ENCODE peak calls at places on chromosomes 13 and 19, in four cellular contexts. One of them, this sample, is unnamed.

GRCh38 chr13:51644649-51645048 is 60.4 kb downstream of the WDFY2 start:
- DNase-seq in uterus: no peak
- DNase-seq in gastrocnemius medialis: no peak
- DNase-seq in transverse colon: no peak
- DNase-seq in this sample: no peak

GRCh38 chr19:18433039-18433691 is 4.8 kb downstream of the ISYNA1 start:
- DNase-seq in uterus: peak; percentile 64
- DNase-seq in gastrocnemius medialis: no peak
- DNase-seq in transverse colon: no peak
- DNase-seq in this sample: no peak

GRCh38 chr13:40706439-40706838 is 40.0 kb upstream of the FOXO1 start:
- DNase-seq in uterus: no peak
- DNase-seq in gastrocnemius medialis: no peak
- DNase-seq in transverse colon: no peak
- DNase-seq in this sample: no peak

GRCh38 chr13:113537909-113538688 is 46.5 kb upstream of the TFDP1 start:
- DNase-seq in transverse colon: no peak
- DNase-seq in gastrocnemius medialis: no peak
- DNase-seq in uterus: no peak
- DNase-seq in this sample: no peak

GRCh38 chr19:28746486-28746885 is 466.5 kb downstream of the UQCRFS1 start:
- DNase-seq in gastrocnemius medialis: no peak
- DNase-seq in transverse colon: no peak
- DNase-seq in uterus: no peak
- DNase-seq in this sample: no peak

GRCh38 chr13:103140001-103140671 is 73.9 kb upstream of the SLC10A2 start:
- DNase-seq in transverse colon: no peak
- DNase-seq in gastrocnemius medialis: no peak
- DNase-seq in uterus: no peak
- DNase-seq in this sample: peak; percentile 10

GRCh38 chr13:102517959-102518358 is 78.8 kb upstream of the TPP2 start:
- DNase-seq in transverse colon: no peak
- DNase-seq in gastrocnemius medialis: no peak
- DNase-seq in uterus: no peak
- DNase-seq in this sample: no peak

GRCh38 chr13:50589139-50589538 is 254.4 kb downstream of the DLEU7 start:
- DNase-seq in transverse colon: no peak
- DNase-seq in gastrocnemius medialis: no peak
- DNase-seq in uterus: no peak
- DNase-seq in this sample: no peak

GRCh38 chr19:41870401-41870873 is 6.6 kb upstream of the CD79A start:
- DNase-seq in gastrocnemius medialis: no peak
- DNase-seq in uterus: no peak
- DNase-seq in transverse colon: no peak
- DNase-seq in this sample: peak; percentile 65

GRCh38 chr13:45602183-45602582 is 13.4 kb downstream of the ERICH6B start:
- DNase-seq in gastrocnemius medialis: no peak
- DNase-seq in transverse colon: no peak
- DNase-seq in uterus: no peak
- DNase-seq in this sample: peak; percentile 17

GRCh38 chr19:21335721-21336120 is 6.5 kb upstream of the ZNF708 start:
- DNase-seq in uterus: no peak
- DNase-seq in transverse colon: no peak
- DNase-seq in gastrocnemius medialis: no peak
- DNase-seq in this sample: no peak

GRCh38 chr13:83219832-83220231 is 662.4 kb downstream of the SLITRK1 start:
- DNase-seq in uterus: no peak
- DNase-seq in gastrocnemius medialis: no peak
- DNase-seq in transverse colon: no peak
- DNase-seq in this sample: no peak

GRCh38 chr19:33784432-33784831 is 12.2 kb upstream of the KCTD15 start:
- DNase-seq in uterus: no peak
- DNase-seq in gastrocnemius medialis: no peak
- DNase-seq in transverse colon: no peak
- DNase-seq in this sample: no peak

GRCh38 chr19:50501568-50502475 is 9.2 kb downstream of the JOSD2 start:
- DNase-seq in transverse colon: no peak
- DNase-seq in gastrocnemius medialis: peak; percentile 59
- DNase-seq in uterus: no peak
- DNase-seq in this sample: no peak

GRCh38 chr13:43686557-43686956 is 100.2 kb downstream of the ENOX1 start:
- DNase-seq in gastrocnemius medialis: peak; percentile 7
- DNase-seq in uterus: peak; percentile 46
- DNase-seq in transverse colon: no peak
- DNase-seq in this sample: peak; percentile 49

GRCh38 chr13:20903164-20903475 is 574 bp upstream of the XPO4 start:
- DNase-seq in transverse colon: no peak
- DNase-seq in gastrocnemius medialis: no peak
- DNase-seq in uterus: no peak
- DNase-seq in this sample: no peak

GRCh38 chr13:20904908-20905307 is 2.4 kb upstream of the XPO4 start:
- DNase-seq in gastrocnemius medialis: no peak
- DNase-seq in uterus: no peak
- DNase-seq in transverse colon: no peak
- DNase-seq in this sample: no peak

GRCh38 chr13:20901668-20902437 is 693 bp downstream of the XPO4 start:
- DNase-seq in gastrocnemius medialis: peak; percentile 27
- DNase-seq in uterus: no peak
- DNase-seq in transverse colon: peak; percentile 57
- DNase-seq in this sample: peak; percentile 42

GRCh38 chr13:20902438-20903163 is at the start of gene XPO4:
- DNase-seq in transverse colon: peak; percentile 81
- DNase-seq in uterus: peak; percentile 77
- DNase-seq in gastrocnemius medialis: peak; percentile 49
- DNase-seq in this sample: peak; percentile 68
- TF ChIP-seq POLR2A in transverse colon: peak; percentile 57
- TF ChIP-seq POLR2A in uterus: peak; percentile 47
- TF ChIP-seq POLR2A in gastrocnemius medialis: peak; percentile 74
- TF ChIP-seq POLR2A in this sample: peak; percentile 37

DNA sequence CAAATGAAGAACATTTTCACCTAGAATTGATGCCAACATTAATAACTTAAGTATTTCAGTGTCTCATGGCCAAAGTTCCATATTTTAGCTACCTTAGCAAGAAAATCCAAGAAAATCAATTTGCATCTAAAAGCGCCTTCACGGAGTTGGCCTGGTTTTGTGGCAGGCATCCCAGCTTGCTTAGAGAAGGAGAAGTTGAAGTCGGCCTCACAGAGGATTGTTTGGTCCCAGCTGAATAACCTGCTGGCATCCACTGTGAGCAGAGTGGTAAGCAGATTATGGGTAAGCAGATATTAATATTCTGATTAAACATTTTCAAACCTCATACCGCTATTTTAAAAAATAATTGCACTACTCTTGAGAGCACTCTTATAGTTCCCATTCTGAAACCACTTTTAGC is 62.3 kb upstream of the STARD13 start:
- DNase-seq in transverse colon: no peak
- DNase-seq in uterus: no peak
- DNase-seq in gastrocnemius medialis: no peak
- DNase-seq in this sample: no peak
- H3K27ac ChIP-seq in transverse colon: no peak overlapping the region
- H3K27ac ChIP-seq in uterus: no peak overlapping the region
- H3K27ac ChIP-seq in gastrocnemius medialis: no peak overlapping the region
- H3K27ac ChIP-seq in this sample: no peak overlapping the region

DNA sequence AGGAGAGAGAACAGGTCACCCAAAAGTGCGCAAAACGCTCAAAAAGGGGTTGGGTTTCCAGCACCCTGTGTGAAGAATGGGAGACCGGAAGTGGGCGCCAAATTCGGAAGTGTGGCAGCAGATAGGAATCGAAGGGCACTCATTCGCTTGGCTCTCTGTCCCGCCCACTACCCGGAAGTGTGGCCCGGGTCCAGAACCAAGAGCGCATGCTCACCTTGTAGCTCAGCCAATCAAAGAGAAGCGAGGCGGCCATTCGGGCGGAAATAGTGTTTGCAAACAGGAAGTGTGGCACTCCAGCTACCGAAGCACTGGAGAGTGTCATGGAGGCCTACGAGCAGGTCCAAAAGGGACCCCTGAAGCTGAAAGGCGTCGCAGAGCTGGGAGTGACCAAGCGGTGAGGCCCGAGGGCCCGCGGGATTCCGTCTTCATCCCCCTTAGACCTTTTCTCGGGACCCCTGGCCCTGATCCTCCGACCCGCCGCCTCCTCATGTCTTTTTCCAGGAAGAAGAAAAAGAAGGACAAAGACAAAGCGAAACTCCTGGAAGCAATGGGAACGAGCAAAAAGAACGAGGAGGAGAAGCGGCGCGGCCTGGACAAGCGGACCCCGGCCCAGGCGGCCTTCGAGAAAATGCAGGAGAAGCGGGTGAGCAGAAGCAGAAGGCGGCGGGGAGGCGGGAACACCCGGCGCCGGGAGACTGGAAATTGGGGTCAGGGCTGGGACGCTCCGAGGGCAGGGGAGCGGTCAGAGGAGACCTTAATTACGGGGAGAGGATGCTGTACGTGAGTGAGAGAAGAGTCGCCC is at the start of gene FAM32A:
- DNase-seq in transverse colon: peak; percentile 100
- DNase-seq in gastrocnemius medialis: peak; percentile 98
- DNase-seq in uterus: peak; percentile 100
- DNase-seq in this sample: peak; percentile 99
- TF ChIP-seq POLR2A in transverse colon: peak; percentile 94
- TF ChIP-seq POLR2A in gastrocnemius medialis: peak; percentile 84
- TF ChIP-seq POLR2A in uterus: peak; percentile 56
- TF ChIP-seq POLR2A in this sample: no peak

DNA sequence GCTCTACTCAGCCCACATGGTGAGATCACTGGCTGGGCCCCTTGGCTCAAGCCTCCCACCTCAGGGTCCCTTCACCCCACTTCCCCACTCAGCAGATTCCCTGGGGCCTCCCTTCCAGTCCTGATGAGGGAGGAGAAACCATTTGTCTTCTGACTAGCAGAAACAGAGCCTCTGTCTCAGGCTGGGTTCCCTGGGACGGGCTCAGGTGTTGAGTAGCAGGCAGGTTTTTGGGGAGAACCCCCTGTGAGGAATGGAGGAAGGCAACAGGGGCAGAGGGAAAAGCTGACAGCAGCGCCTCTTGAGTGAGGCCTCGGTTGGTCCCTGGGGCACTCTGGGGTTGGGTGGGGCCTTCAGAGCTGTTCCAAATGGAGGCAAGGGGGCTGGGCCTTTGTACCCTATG is 452.2 kb downstream of the TSHZ3 start:
- DNase-seq in gastrocnemius medialis: no peak
- DNase-seq in transverse colon: no peak
- DNase-seq in uterus: no peak
- DNase-seq in this sample: no peak
- H3K27ac ChIP-seq in gastrocnemius medialis: no peak overlapping the region
- H3K27ac ChIP-seq in transverse colon: no peak overlapping the region
- H3K27ac ChIP-seq in uterus: no peak overlapping the region
- H3K27ac ChIP-seq in this sample: no peak overlapping the region

DNA sequence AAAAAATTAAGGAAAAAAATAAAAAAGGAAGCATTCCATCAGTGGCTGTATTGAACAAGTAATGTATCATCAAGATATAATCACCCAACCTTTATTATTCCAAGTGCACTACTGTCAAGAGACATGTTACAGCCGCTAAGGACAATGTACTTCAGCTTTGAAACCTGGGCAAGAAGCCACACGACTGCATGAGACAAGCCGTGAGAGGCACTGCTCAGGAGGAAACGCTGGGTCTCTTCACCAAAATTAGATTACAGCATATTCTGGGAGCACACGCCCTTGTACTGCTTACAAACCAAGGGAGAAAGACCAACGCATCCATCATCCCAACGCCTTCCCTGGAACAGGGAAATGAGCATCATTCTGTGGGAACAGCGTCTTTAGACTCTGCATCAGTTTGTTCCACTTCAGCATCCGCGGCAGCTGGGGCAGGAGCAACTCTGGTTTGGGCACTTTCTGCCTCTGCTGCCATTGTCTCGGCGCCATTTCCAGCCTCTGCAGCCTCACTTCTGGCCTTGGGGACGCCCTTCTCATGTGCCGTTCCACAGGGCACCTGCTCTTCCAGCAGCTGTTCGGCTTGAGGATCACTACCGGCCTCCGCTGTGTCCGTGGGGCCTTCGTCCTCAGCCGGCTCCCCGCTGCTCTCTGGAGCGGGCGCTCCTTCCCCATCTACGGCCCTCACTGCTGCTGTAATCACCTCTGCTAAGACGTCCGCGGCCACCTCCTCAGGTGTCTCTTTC is 22.4 kb upstream of the BRD4 start:
- DNase-seq in gastrocnemius medialis: no peak
- DNase-seq in uterus: no peak
- DNase-seq in transverse colon: no peak
- DNase-seq in this sample: no peak
- TF ChIP-seq POLR2A in gastrocnemius medialis: no peak
- TF ChIP-seq POLR2A in uterus: no peak
- TF ChIP-seq POLR2A in transverse colon: no peak
- TF ChIP-seq POLR2A in this sample: no peak

GRCh38 chr19:13095393-13095784 is 7.3 kb downstream of the LYL1 start:
- DNase-seq in transverse colon: no peak
- DNase-seq in gastrocnemius medialis: no peak
- DNase-seq in uterus: no peak
- DNase-seq in this sample: no peak
- H3K27ac ChIP-seq in transverse colon: peak overlapping the region; percentile 93
- H3K27ac ChIP-seq in gastrocnemius medialis: peak overlapping the region; percentile 89
- H3K27ac ChIP-seq in uterus: peak overlapping the region; percentile 93
- H3K27ac ChIP-seq in this sample: no peak overlapping the region

GRCh38 chr19:1156305-1156801 is 17.7 kb downstream of the SBNO2 start:
- DNase-seq in transverse colon: no peak
- DNase-seq in uterus: peak; percentile 51
- DNase-seq in gastrocnemius medialis: no peak
- DNase-seq in this sample: no peak

GRCh38 chr19:1155352-1156304 is 18.4 kb downstream of the SBNO2 start:
- DNase-seq in gastrocnemius medialis: no peak
- DNase-seq in transverse colon: no peak
- DNase-seq in uterus: no peak
- DNase-seq in this sample: peak; percentile 58

GRCh38 chr19:1156830-1157615 is 17.0 kb downstream of the SBNO2 start:
- DNase-seq in gastrocnemius medialis: no peak
- DNase-seq in uterus: no peak
- DNase-seq in transverse colon: no peak
- DNase-seq in this sample: no peak

GRCh38 chr19:1153891-1154730 is 20.0 kb downstream of the SBNO2 start:
- DNase-seq in uterus: no peak
- DNase-seq in transverse colon: no peak
- DNase-seq in gastrocnemius medialis: no peak
- DNase-seq in this sample: no peak

GRCh38 chr19:1154731-1155351 is 19.2 kb downstream of the SBNO2 start:
- DNase-seq in uterus: peak; percentile 91
- DNase-seq in transverse colon: peak; percentile 89
- DNase-seq in gastrocnemius medialis: peak; percentile 89
- DNase-seq in this sample: peak; percentile 58
- TF ChIP-seq POLR2A in uterus: peak; percentile 46
- TF ChIP-seq POLR2A in transverse colon: no peak
- TF ChIP-seq POLR2A in gastrocnemius medialis: peak; percentile 84
- TF ChIP-seq POLR2A in this sample: no peak

This sample was measured in A549.